ENCODE peak calls at places on chromosomes 16 and 17, in six cellular contexts. One of them, this sample, is unnamed.

GRCh38 chr16:71837150-71837549 is 8.6 kb upstream of the ATXN1L start:
- DNase-seq in sciatic nerve: no peak
- DNase-seq in NCI-H1417 treated with DMSO at 0.1 percent for 48 hours: no peak
- DNase-seq in iPS DF 19.7: no peak
- DNase-seq in activated CD4-positive, alpha-beta T cell treated with anti-CD3 and anti-CD28 coated beads for 1 hour: no peak
- DNase-seq in trophoblast cell: no peak
- DNase-seq in this sample: no peak

GRCh38 chr17:11880714-11881113 is 116.6 kb downstream of the ZNF18 start:
- DNase-seq in sciatic nerve: no peak
- DNase-seq in NCI-H1417 treated with DMSO at 0.1 percent for 48 hours: no peak
- DNase-seq in iPS DF 19.7: no peak
- DNase-seq in activated CD4-positive, alpha-beta T cell treated with anti-CD3 and anti-CD28 coated beads for 1 hour: no peak
- DNase-seq in trophoblast cell: no peak
- DNase-seq in this sample: no peak

GRCh38 chr16:86925067-86925791 is 346.9 kb downstream of the FOXL1 start:
- DNase-seq in sciatic nerve: no peak
- DNase-seq in NCI-H1417 treated with DMSO at 0.1 percent for 48 hours: no peak
- DNase-seq in iPS DF 19.7: no peak
- DNase-seq in activated CD4-positive, alpha-beta T cell treated with anti-CD3 and anti-CD28 coated beads for 1 hour: no peak
- DNase-seq in trophoblast cell: no peak
- DNase-seq in this sample: no peak

GRCh38 chr16:49986351-49987124 is 38.5 kb upstream of the CNEP1R1 start:
- DNase-seq in sciatic nerve: no peak
- DNase-seq in NCI-H1417 treated with DMSO at 0.1 percent for 48 hours: no peak
- DNase-seq in iPS DF 19.7: no peak
- DNase-seq in activated CD4-positive, alpha-beta T cell treated with anti-CD3 and anti-CD28 coated beads for 1 hour: no peak
- DNase-seq in trophoblast cell: peak; percentile 59
- DNase-seq in this sample: no peak

GRCh38 chr17:48873212-48873611 is 19.4 kb upstream of the ATP5MC1 start:
- DNase-seq in sciatic nerve: no peak
- DNase-seq in NCI-H1417 treated with DMSO at 0.1 percent for 48 hours: no peak
- DNase-seq in iPS DF 19.7: no peak
- DNase-seq in activated CD4-positive, alpha-beta T cell treated with anti-CD3 and anti-CD28 coated beads for 1 hour: no peak
- DNase-seq in trophoblast cell: no peak
- DNase-seq in this sample: no peak

GRCh38 chr17:55351027-55351625 is 70.5 kb downstream of the MMD start:
- DNase-seq in sciatic nerve: no peak
- DNase-seq in NCI-H1417 treated with DMSO at 0.1 percent for 48 hours: no peak
- DNase-seq in iPS DF 19.7: no peak
- DNase-seq in activated CD4-positive, alpha-beta T cell treated with anti-CD3 and anti-CD28 coated beads for 1 hour: no peak
- DNase-seq in trophoblast cell: no peak
- DNase-seq in this sample: no peak

GRCh38 chr16:70490261-70490660 is 33.1 kb downstream of the COG4 start:
- DNase-seq in sciatic nerve: no peak
- DNase-seq in NCI-H1417 treated with DMSO at 0.1 percent for 48 hours: no peak
- DNase-seq in iPS DF 19.7: no peak
- DNase-seq in activated CD4-positive, alpha-beta T cell treated with anti-CD3 and anti-CD28 coated beads for 1 hour: no peak
- DNase-seq in trophoblast cell: no peak
- DNase-seq in this sample: no peak

GRCh38 chr17:82424001-82424862 is 5.8 kb upstream of the OGFOD3 start:
- DNase-seq in sciatic nerve: no peak
- DNase-seq in NCI-H1417 treated with DMSO at 0.1 percent for 48 hours: no peak
- DNase-seq in iPS DF 19.7: no peak
- DNase-seq in activated CD4-positive, alpha-beta T cell treated with anti-CD3 and anti-CD28 coated beads for 1 hour: no peak
- DNase-seq in trophoblast cell: peak; percentile 36
- DNase-seq in this sample: no peak

GRCh38 chr16:87945351-87946042 is 5.7 kb upstream of the BANP start:
- DNase-seq in sciatic nerve: peak; percentile 86
- DNase-seq in NCI-H1417 treated with DMSO at 0.1 percent for 48 hours: peak; percentile 85
- DNase-seq in iPS DF 19.7: no peak
- DNase-seq in activated CD4-positive, alpha-beta T cell treated with anti-CD3 and anti-CD28 coated beads for 1 hour: no peak
- DNase-seq in trophoblast cell: peak; percentile 99
- DNase-seq in this sample: no peak

GRCh38 chr16:71565812-71566700 is 10.8 kb downstream of the TAT start:
- DNase-seq in sciatic nerve: no peak
- DNase-seq in NCI-H1417 treated with DMSO at 0.1 percent for 48 hours: no peak
- DNase-seq in iPS DF 19.7: no peak
- DNase-seq in activated CD4-positive, alpha-beta T cell treated with anti-CD3 and anti-CD28 coated beads for 1 hour: no peak
- DNase-seq in trophoblast cell: no peak
- DNase-seq in this sample: no peak

GRCh38 chr16:526181-527014 is 1.1 kb upstream of the CAPN15 start:
- DNase-seq in sciatic nerve: no peak
- DNase-seq in NCI-H1417 treated with DMSO at 0.1 percent for 48 hours: no peak
- DNase-seq in iPS DF 19.7: no peak
- DNase-seq in activated CD4-positive, alpha-beta T cell treated with anti-CD3 and anti-CD28 coated beads for 1 hour: no peak
- DNase-seq in trophoblast cell: peak; percentile 86
- DNase-seq in this sample: no peak

GRCh38 chr17:15414502-15415348 is 52.7 kb downstream of the CDRT4 start:
- DNase-seq in sciatic nerve: no peak
- DNase-seq in NCI-H1417 treated with DMSO at 0.1 percent for 48 hours: no peak
- DNase-seq in iPS DF 19.7: no peak
- DNase-seq in activated CD4-positive, alpha-beta T cell treated with anti-CD3 and anti-CD28 coated beads for 1 hour: no peak
- DNase-seq in trophoblast cell: peak; percentile 85
- DNase-seq in this sample: no peak

GRCh38 chr17:17817552-17817947 is 19.2 kb downstream of the SREBF1 start:
- DNase-seq in sciatic nerve: no peak
- DNase-seq in NCI-H1417 treated with DMSO at 0.1 percent for 48 hours: no peak
- DNase-seq in iPS DF 19.7: no peak
- DNase-seq in activated CD4-positive, alpha-beta T cell treated with anti-CD3 and anti-CD28 coated beads for 1 hour: no peak
- DNase-seq in trophoblast cell: no peak
- DNase-seq in this sample: no peak

GRCh38 chr17:78237403-78238012 is 6.1 kb downstream of the TMEM235 start:
- DNase-seq in sciatic nerve: no peak
- DNase-seq in NCI-H1417 treated with DMSO at 0.1 percent for 48 hours: no peak
- DNase-seq in iPS DF 19.7: no peak
- DNase-seq in activated CD4-positive, alpha-beta T cell treated with anti-CD3 and anti-CD28 coated beads for 1 hour: no peak
- DNase-seq in trophoblast cell: no peak
- DNase-seq in this sample: no peak

GRCh38 chr16:48608452-48608851 is 1.5 kb downstream of the N4BP1 start:
- DNase-seq in sciatic nerve: no peak
- DNase-seq in NCI-H1417 treated with DMSO at 0.1 percent for 48 hours: no peak
- DNase-seq in iPS DF 19.7: no peak
- DNase-seq in activated CD4-positive, alpha-beta T cell treated with anti-CD3 and anti-CD28 coated beads for 1 hour: no peak
- DNase-seq in trophoblast cell: no peak
- DNase-seq in this sample: no peak

GRCh38 chr17:7022791-7023571 is at the start of gene BCL6B:
- DNase-seq in sciatic nerve: no peak
- DNase-seq in NCI-H1417 treated with DMSO at 0.1 percent for 48 hours: no peak
- DNase-seq in iPS DF 19.7: no peak
- DNase-seq in activated CD4-positive, alpha-beta T cell treated with anti-CD3 and anti-CD28 coated beads for 1 hour: no peak
- DNase-seq in trophoblast cell: no peak
- DNase-seq in this sample: no peak

GRCh38 chr16:9286930-9287329 is 195.5 kb downstream of the HAPSTR1 start:
- DNase-seq in sciatic nerve: no peak
- DNase-seq in NCI-H1417 treated with DMSO at 0.1 percent for 48 hours: no peak
- DNase-seq in iPS DF 19.7: no peak
- DNase-seq in activated CD4-positive, alpha-beta T cell treated with anti-CD3 and anti-CD28 coated beads for 1 hour: no peak
- DNase-seq in trophoblast cell: no peak
- DNase-seq in this sample: no peak

GRCh38 chr17:41284043-41284442 is 8.5 kb downstream of the KRTAP9-7 start:
- DNase-seq in sciatic nerve: no peak
- DNase-seq in NCI-H1417 treated with DMSO at 0.1 percent for 48 hours: no peak
- DNase-seq in iPS DF 19.7: no peak
- DNase-seq in activated CD4-positive, alpha-beta T cell treated with anti-CD3 and anti-CD28 coated beads for 1 hour: no peak
- DNase-seq in trophoblast cell: no peak
- DNase-seq in this sample: no peak

GRCh38 chr17:76735586-76736348 is 1.4 kb downstream of the SRSF2 start:
- DNase-seq in sciatic nerve: no peak
- DNase-seq in NCI-H1417 treated with DMSO at 0.1 percent for 48 hours: no peak
- DNase-seq in iPS DF 19.7: no peak
- DNase-seq in activated CD4-positive, alpha-beta T cell treated with anti-CD3 and anti-CD28 coated beads for 1 hour: no peak
- DNase-seq in trophoblast cell: no peak
- DNase-seq in this sample: no peak

GRCh38 chr17:14373587-14374259 is 72.8 kb downstream of the HS3ST3B1 start:
- DNase-seq in sciatic nerve: no peak
- DNase-seq in NCI-H1417 treated with DMSO at 0.1 percent for 48 hours: no peak
- DNase-seq in iPS DF 19.7: no peak
- DNase-seq in activated CD4-positive, alpha-beta T cell treated with anti-CD3 and anti-CD28 coated beads for 1 hour: no peak
- DNase-seq in trophoblast cell: peak; percentile 46
- DNase-seq in this sample: no peak

GRCh38 chr16:19167710-19168172 is 299 bp upstream of the SYT17 start:
- DNase-seq in sciatic nerve: peak; percentile 84
- DNase-seq in NCI-H1417 treated with DMSO at 0.1 percent for 48 hours: no peak
- DNase-seq in iPS DF 19.7: no peak
- DNase-seq in activated CD4-positive, alpha-beta T cell treated with anti-CD3 and anti-CD28 coated beads for 1 hour: no peak
- DNase-seq in trophoblast cell: peak; percentile 76
- DNase-seq in this sample: no peak

GRCh38 chr17:980406-981291 is 1.1 kb upstream of the NXN start:
- DNase-seq in sciatic nerve: peak; percentile 85
- DNase-seq in NCI-H1417 treated with DMSO at 0.1 percent for 48 hours: peak; percentile 24
- DNase-seq in iPS DF 19.7: no peak
- DNase-seq in activated CD4-positive, alpha-beta T cell treated with anti-CD3 and anti-CD28 coated beads for 1 hour: peak; percentile 69
- DNase-seq in trophoblast cell: peak; percentile 82
- DNase-seq in this sample: no peak

GRCh38 chr17:69326302-69327059 is 452 bp downstream of the ABCA5 start:
- DNase-seq in sciatic nerve: no peak
- DNase-seq in NCI-H1417 treated with DMSO at 0.1 percent for 48 hours: no peak
- DNase-seq in iPS DF 19.7: no peak
- DNase-seq in activated CD4-positive, alpha-beta T cell treated with anti-CD3 and anti-CD28 coated beads for 1 hour: no peak
- DNase-seq in trophoblast cell: peak; percentile 1
- DNase-seq in this sample: no peak

GRCh38 chr16:57146735-57147134 is 39.1 kb downstream of the PSME3IP1 start:
- DNase-seq in sciatic nerve: no peak
- DNase-seq in NCI-H1417 treated with DMSO at 0.1 percent for 48 hours: no peak
- DNase-seq in iPS DF 19.7: no peak
- DNase-seq in activated CD4-positive, alpha-beta T cell treated with anti-CD3 and anti-CD28 coated beads for 1 hour: no peak
- DNase-seq in trophoblast cell: no peak
- DNase-seq in this sample: peak; percentile 59

GRCh38 chr16:73068546-73069401 is 20.8 kb upstream of the ZFHX3 start:
- DNase-seq in sciatic nerve: peak; percentile 76
- DNase-seq in NCI-H1417 treated with DMSO at 0.1 percent for 48 hours: no peak
- DNase-seq in iPS DF 19.7: no peak
- DNase-seq in activated CD4-positive, alpha-beta T cell treated with anti-CD3 and anti-CD28 coated beads for 1 hour: no peak
- DNase-seq in trophoblast cell: peak; percentile 33
- DNase-seq in this sample: no peak

GRCh38 chr17:40025991-40026815 is 11.0 kb downstream of the CSF3 start:
- DNase-seq in sciatic nerve: no peak
- DNase-seq in NCI-H1417 treated with DMSO at 0.1 percent for 48 hours: no peak
- DNase-seq in iPS DF 19.7: no peak
- DNase-seq in activated CD4-positive, alpha-beta T cell treated with anti-CD3 and anti-CD28 coated beads for 1 hour: peak; percentile 27
- DNase-seq in trophoblast cell: no peak
- DNase-seq in this sample: no peak

GRCh38 chr17:83178533-83179201 is 99.3 kb downstream of the METRNL start:
- DNase-seq in sciatic nerve: peak; percentile 48
- DNase-seq in NCI-H1417 treated with DMSO at 0.1 percent for 48 hours: no peak
- DNase-seq in iPS DF 19.7: no peak
- DNase-seq in activated CD4-positive, alpha-beta T cell treated with anti-CD3 and anti-CD28 coated beads for 1 hour: no peak
- DNase-seq in trophoblast cell: no peak
- DNase-seq in this sample: peak; percentile 87

GRCh38 chr16:72990003-72990521 is 57.9 kb downstream of the ZFHX3 start:
- DNase-seq in sciatic nerve: no peak
- DNase-seq in NCI-H1417 treated with DMSO at 0.1 percent for 48 hours: no peak
- DNase-seq in iPS DF 19.7: no peak
- DNase-seq in activated CD4-positive, alpha-beta T cell treated with anti-CD3 and anti-CD28 coated beads for 1 hour: no peak
- DNase-seq in trophoblast cell: peak; percentile 96
- DNase-seq in this sample: peak; percentile 81

GRCh38 chr17:774320-774584 is 7.8 kb downstream of the GLOD4 start:
- DNase-seq in sciatic nerve: no peak
- DNase-seq in NCI-H1417 treated with DMSO at 0.1 percent for 48 hours: no peak
- DNase-seq in iPS DF 19.7: no peak
- DNase-seq in activated CD4-positive, alpha-beta T cell treated with anti-CD3 and anti-CD28 coated beads for 1 hour: no peak
- DNase-seq in trophoblast cell: no peak
- DNase-seq in this sample: peak; percentile 18

GRCh38 chr17:73705594-73705993 is 61.3 kb upstream of the SDK2 start:
- DNase-seq in sciatic nerve: no peak
- DNase-seq in NCI-H1417 treated with DMSO at 0.1 percent for 48 hours: no peak
- DNase-seq in iPS DF 19.7: no peak
- DNase-seq in activated CD4-positive, alpha-beta T cell treated with anti-CD3 and anti-CD28 coated beads for 1 hour: no peak
- DNase-seq in trophoblast cell: no peak
- DNase-seq in this sample: peak; percentile 9

GRCh38 chr17:48121921-48122650 is 14.5 kb downstream of the SNX11 start:
- DNase-seq in sciatic nerve: peak; percentile 18
- DNase-seq in NCI-H1417 treated with DMSO at 0.1 percent for 48 hours: no peak
- DNase-seq in iPS DF 19.7: no peak
- DNase-seq in activated CD4-positive, alpha-beta T cell treated with anti-CD3 and anti-CD28 coated beads for 1 hour: no peak
- DNase-seq in trophoblast cell: no peak
- DNase-seq in this sample: no peak

This sample was measured in mesenteric fat pad.